ENCODE peak calls at places on chromosomes 2 and 18, in nine cellular contexts. One of them, this sample, is unnamed.

GRCh38 chr2:11582526-11583202 is 48.8 kb downstream of the GREB1 start:
- DNase-seq in GM23338: peak
- DNase-seq in cardiac muscle cell: peak
- DNase-seq in CD8-positive, alpha-beta T cell: peak
- DNase-seq in adrenal gland: peak
- DNase-seq in stomach: peak
- DNase-seq in GM12878: no peak
- DNase-seq in CD8-positive, alpha-beta memory T cell: peak
- DNase-seq in colonic mucosa: peak
- DNase-seq in this sample: peak

GRCh38 chr2:229832499-229832898 is 89.3 kb downstream of the TRIP12 start:
- DNase-seq in adrenal gland: no peak
- DNase-seq in GM23338: no peak
- DNase-seq in colonic mucosa: no peak
- DNase-seq in CD8-positive, alpha-beta T cell: no peak
- DNase-seq in cardiac muscle cell: no peak
- DNase-seq in CD8-positive, alpha-beta memory T cell: no peak
- DNase-seq in stomach: no peak
- DNase-seq in GM12878: peak
- DNase-seq in this sample: no peak

GRCh38 chr2:45342-46130 is 769 bp downstream of the FAM110C start:
- DNase-seq in adrenal gland: no peak
- DNase-seq in GM23338: peak
- DNase-seq in cardiac muscle cell: no peak
- DNase-seq in GM12878: no peak
- DNase-seq in colonic mucosa: peak
- DNase-seq in stomach: no peak
- DNase-seq in CD8-positive, alpha-beta T cell: no peak
- DNase-seq in CD8-positive, alpha-beta memory T cell: no peak
- DNase-seq in this sample: no peak

GRCh38 chr2:158006961-158007664 is 94.6 kb upstream of the UPP2 start:
- DNase-seq in CD8-positive, alpha-beta T cell: no peak
- DNase-seq in stomach: no peak
- DNase-seq in colonic mucosa: no peak
- DNase-seq in GM23338: peak
- DNase-seq in GM12878: no peak
- DNase-seq in adrenal gland: no peak
- DNase-seq in CD8-positive, alpha-beta memory T cell: no peak
- DNase-seq in cardiac muscle cell: no peak
- DNase-seq in this sample: no peak

GRCh38 chr2:1864301-1864980 is 120.1 kb upstream of the PXDN start:
- DNase-seq in cardiac muscle cell: no peak
- DNase-seq in adrenal gland: no peak
- DNase-seq in stomach: no peak
- DNase-seq in colonic mucosa: no peak
- DNase-seq in GM23338: no peak
- DNase-seq in CD8-positive, alpha-beta T cell: no peak
- DNase-seq in CD8-positive, alpha-beta memory T cell: no peak
- DNase-seq in GM12878: no peak
- DNase-seq in this sample: no peak

GRCh38 chr2:115976916-115977315 is 1534.5 kb downstream of the DPP10 start:
- DNase-seq in cardiac muscle cell: no peak
- DNase-seq in adrenal gland: no peak
- DNase-seq in CD8-positive, alpha-beta T cell: no peak
- DNase-seq in stomach: no peak
- DNase-seq in GM23338: no peak
- DNase-seq in colonic mucosa: no peak
- DNase-seq in GM12878: no peak
- DNase-seq in CD8-positive, alpha-beta memory T cell: no peak
- DNase-seq in this sample: no peak

GRCh38 chr2:47346-48218 is 1.3 kb upstream of the FAM110C start:
- DNase-seq in stomach: no peak
- DNase-seq in CD8-positive, alpha-beta memory T cell: no peak
- DNase-seq in cardiac muscle cell: no peak
- DNase-seq in adrenal gland: no peak
- DNase-seq in CD8-positive, alpha-beta T cell: no peak
- DNase-seq in GM12878: no peak
- DNase-seq in GM23338: peak
- DNase-seq in colonic mucosa: no peak
- DNase-seq in this sample: no peak

GRCh38 chr2:9174771-9175441 is 31.7 kb upstream of the ASAP2 start:
- DNase-seq in CD8-positive, alpha-beta T cell: no peak
- DNase-seq in GM12878: no peak
- DNase-seq in GM23338: peak
- DNase-seq in cardiac muscle cell: peak
- DNase-seq in colonic mucosa: no peak
- DNase-seq in stomach: no peak
- DNase-seq in CD8-positive, alpha-beta memory T cell: no peak
- DNase-seq in adrenal gland: no peak
- DNase-seq in this sample: no peak

GRCh38 chr2:176104338-176105077 is 2.6 kb upstream of the HOXD11 start:
- DNase-seq in colonic mucosa: no peak
- DNase-seq in stomach: no peak
- DNase-seq in GM12878: no peak
- DNase-seq in GM23338: peak
- DNase-seq in CD8-positive, alpha-beta memory T cell: no peak
- DNase-seq in adrenal gland: peak
- DNase-seq in CD8-positive, alpha-beta T cell: no peak
- DNase-seq in cardiac muscle cell: no peak
- DNase-seq in this sample: no peak

GRCh38 chr2:222613715-222614331 is 42.1 kb downstream of the FARSB start:
- DNase-seq in adrenal gland: no peak
- DNase-seq in CD8-positive, alpha-beta T cell: no peak
- DNase-seq in GM12878: no peak
- DNase-seq in stomach: no peak
- DNase-seq in CD8-positive, alpha-beta memory T cell: no peak
- DNase-seq in cardiac muscle cell: peak
- DNase-seq in GM23338: peak
- DNase-seq in colonic mucosa: no peak
- DNase-seq in this sample: no peak

GRCh38 chr2:47223980-47224379 is 68.9 kb upstream of the STPG4 start:
- DNase-seq in GM12878: no peak
- DNase-seq in colonic mucosa: no peak
- DNase-seq in adrenal gland: no peak
- DNase-seq in GM23338: no peak
- DNase-seq in cardiac muscle cell: peak
- DNase-seq in stomach: no peak
- DNase-seq in CD8-positive, alpha-beta memory T cell: no peak
- DNase-seq in CD8-positive, alpha-beta T cell: no peak
- DNase-seq in this sample: no peak

GRCh38 chr18:11991021-11991770 is 9.9 kb downstream of the IMPA2 start:
- DNase-seq in stomach: no peak
- DNase-seq in cardiac muscle cell: no peak
- DNase-seq in adrenal gland: no peak
- DNase-seq in CD8-positive, alpha-beta memory T cell: no peak
- DNase-seq in colonic mucosa: no peak
- DNase-seq in GM12878: no peak
- DNase-seq in CD8-positive, alpha-beta T cell: no peak
- DNase-seq in GM23338: no peak
- DNase-seq in this sample: no peak

GRCh38 chr18:58605027-58606020 is 23.6 kb downstream of the ALPK2 start:
- DNase-seq in cardiac muscle cell: peak
- DNase-seq in adrenal gland: no peak
- DNase-seq in stomach: no peak
- DNase-seq in CD8-positive, alpha-beta T cell: no peak
- DNase-seq in CD8-positive, alpha-beta memory T cell: no peak
- DNase-seq in colonic mucosa: no peak
- DNase-seq in GM12878: peak
- DNase-seq in GM23338: no peak
- DNase-seq in this sample: no peak

GRCh38 chr2:231199219-231199618 is 788 bp downstream of the ARMC9 start:
- DNase-seq in adrenal gland: no peak
- DNase-seq in colonic mucosa: peak
- DNase-seq in GM12878: no peak
- DNase-seq in CD8-positive, alpha-beta T cell: no peak
- DNase-seq in CD8-positive, alpha-beta memory T cell: no peak
- DNase-seq in GM23338: no peak
- DNase-seq in stomach: no peak
- DNase-seq in cardiac muscle cell: peak
- DNase-seq in this sample: peak

DNA sequence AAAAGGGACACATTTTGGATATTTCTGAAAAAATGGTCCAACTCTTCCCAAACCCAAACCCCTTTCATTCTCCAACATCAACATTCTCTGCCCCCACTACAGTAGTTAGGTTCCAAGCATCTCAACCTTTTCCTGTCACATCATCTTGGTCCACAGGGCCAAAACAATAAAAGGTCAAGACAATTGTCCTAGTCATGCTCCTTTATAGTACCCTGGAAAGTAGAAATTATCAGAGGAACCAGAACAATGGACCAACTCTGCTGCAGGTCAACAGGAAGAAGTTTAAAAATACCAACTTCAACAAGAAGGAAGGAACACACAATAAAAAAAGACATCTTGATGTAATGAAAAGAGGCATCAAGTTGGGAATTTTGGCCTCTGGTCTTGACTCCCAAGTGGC is 36.1 kb downstream of the CLASP1 start:
- DNase-seq in GM12878: no peak
- DNase-seq in GM23338: no peak
- DNase-seq in adrenal gland: no peak
- DNase-seq in CD8-positive, alpha-beta T cell: no peak
- DNase-seq in cardiac muscle cell: no peak
- DNase-seq in CD8-positive, alpha-beta memory T cell: no peak
- DNase-seq in stomach: no peak
- DNase-seq in colonic mucosa: no peak
- DNase-seq in this sample: no peak
- H3K27ac ChIP-seq in GM12878: no peak
- H3K27ac ChIP-seq in GM23338: no peak
- H3K27ac ChIP-seq in adrenal gland: no peak
- H3K27ac ChIP-seq in CD8-positive, alpha-beta T cell: no peak
- H3K27ac ChIP-seq in cardiac muscle cell: no peak
- H3K27ac ChIP-seq in CD8-positive, alpha-beta memory T cell: no peak
- H3K27ac ChIP-seq in stomach: no peak
- H3K27ac ChIP-seq in colonic mucosa: no peak
- H3K27ac ChIP-seq in this sample: no peak

GRCh38 chr2:28990445-28990844 is 9.3 kb downstream of the TOGARAM2 start:
- DNase-seq in adrenal gland: no peak
- DNase-seq in stomach: no peak
- DNase-seq in CD8-positive, alpha-beta T cell: no peak
- DNase-seq in CD8-positive, alpha-beta memory T cell: no peak
- DNase-seq in GM23338: no peak
- DNase-seq in colonic mucosa: no peak
- DNase-seq in GM12878: no peak
- DNase-seq in cardiac muscle cell: no peak
- DNase-seq in this sample: no peak
- H3K27ac ChIP-seq in adrenal gland: no peak
- H3K27ac ChIP-seq in stomach: peak
- H3K27ac ChIP-seq in CD8-positive, alpha-beta T cell: no peak
- H3K27ac ChIP-seq in CD8-positive, alpha-beta memory T cell: no peak
- H3K27ac ChIP-seq in GM23338: no peak
- H3K27ac ChIP-seq in colonic mucosa: peak
- H3K27ac ChIP-seq in GM12878: no peak
- H3K27ac ChIP-seq in cardiac muscle cell: no peak
- H3K27ac ChIP-seq in this sample: no peak

GRCh38 chr18:3873698-3874495 is 423.9 kb downstream of the TGIF1 start:
- DNase-seq in CD8-positive, alpha-beta memory T cell: no peak
- DNase-seq in adrenal gland: no peak
- DNase-seq in GM12878: no peak
- DNase-seq in colonic mucosa: no peak
- DNase-seq in GM23338: peak
- DNase-seq in CD8-positive, alpha-beta T cell: no peak
- DNase-seq in cardiac muscle cell: no peak
- DNase-seq in stomach: no peak
- DNase-seq in this sample: no peak
- H3K27ac ChIP-seq in CD8-positive, alpha-beta memory T cell: no peak
- H3K27ac ChIP-seq in adrenal gland: peak
- H3K27ac ChIP-seq in GM12878: no peak
- H3K27ac ChIP-seq in colonic mucosa: no peak
- H3K27ac ChIP-seq in GM23338: no peak
- H3K27ac ChIP-seq in CD8-positive, alpha-beta T cell: no peak
- H3K27ac ChIP-seq in cardiac muscle cell: no peak
- H3K27ac ChIP-seq in stomach: no peak
- H3K27ac ChIP-seq in this sample: no peak

GRCh38 chr2:37349376-37349775 is 4.9 kb downstream of the QPCT start:
- DNase-seq in stomach: no peak
- DNase-seq in adrenal gland: no peak
- DNase-seq in CD8-positive, alpha-beta memory T cell: no peak
- DNase-seq in GM12878: no peak
- DNase-seq in cardiac muscle cell: no peak
- DNase-seq in GM23338: peak
- DNase-seq in colonic mucosa: no peak
- DNase-seq in CD8-positive, alpha-beta T cell: no peak
- DNase-seq in this sample: no peak
- H3K27ac ChIP-seq in stomach: no peak
- H3K27ac ChIP-seq in adrenal gland: peak
- H3K27ac ChIP-seq in CD8-positive, alpha-beta memory T cell: no peak
- H3K27ac ChIP-seq in GM12878: no peak
- H3K27ac ChIP-seq in cardiac muscle cell: no peak
- H3K27ac ChIP-seq in GM23338: peak
- H3K27ac ChIP-seq in colonic mucosa: no peak
- H3K27ac ChIP-seq in CD8-positive, alpha-beta T cell: no peak
- H3K27ac ChIP-seq in this sample: no peak

GRCh38 chr2:197306691-197307030 is 3.9 kb downstream of the ANKRD44 start:
- DNase-seq in stomach: peak
- DNase-seq in GM23338: no peak
- DNase-seq in adrenal gland: peak
- DNase-seq in cardiac muscle cell: no peak
- DNase-seq in colonic mucosa: no peak
- DNase-seq in CD8-positive, alpha-beta T cell: no peak
- DNase-seq in CD8-positive, alpha-beta memory T cell: peak
- DNase-seq in GM12878: no peak
- DNase-seq in this sample: peak
- H3K27ac ChIP-seq in stomach: peak
- H3K27ac ChIP-seq in GM23338: no peak
- H3K27ac ChIP-seq in adrenal gland: peak
- H3K27ac ChIP-seq in cardiac muscle cell: no peak
- H3K27ac ChIP-seq in colonic mucosa: peak
- H3K27ac ChIP-seq in CD8-positive, alpha-beta T cell: peak
- H3K27ac ChIP-seq in CD8-positive, alpha-beta memory T cell: no peak
- H3K27ac ChIP-seq in GM12878: peak
- H3K27ac ChIP-seq in this sample: no peak

GRCh38 chr2:190407246-190407661 is 901 bp upstream of the MFSD6 start:
- DNase-seq in adrenal gland: no peak
- DNase-seq in CD8-positive, alpha-beta T cell: no peak
- DNase-seq in cardiac muscle cell: no peak
- DNase-seq in colonic mucosa: no peak
- DNase-seq in CD8-positive, alpha-beta memory T cell: peak
- DNase-seq in GM23338: peak
- DNase-seq in stomach: no peak
- DNase-seq in GM12878: no peak
- DNase-seq in this sample: no peak
- H3K27ac ChIP-seq in adrenal gland: peak
- H3K27ac ChIP-seq in CD8-positive, alpha-beta T cell: peak
- H3K27ac ChIP-seq in cardiac muscle cell: no peak
- H3K27ac ChIP-seq in colonic mucosa: peak
- H3K27ac ChIP-seq in CD8-positive, alpha-beta memory T cell: peak
- H3K27ac ChIP-seq in GM23338: no peak
- H3K27ac ChIP-seq in stomach: peak
- H3K27ac ChIP-seq in GM12878: peak
- H3K27ac ChIP-seq in this sample: peak

GRCh38 chr2:242098445-242099128 is 229.1 kb downstream of the RTP5 start:
- DNase-seq in CD8-positive, alpha-beta memory T cell: no peak
- DNase-seq in GM12878: peak
- DNase-seq in GM23338: no peak
- DNase-seq in colonic mucosa: no peak
- DNase-seq in CD8-positive, alpha-beta T cell: no peak
- DNase-seq in adrenal gland: peak
- DNase-seq in stomach: no peak
- DNase-seq in cardiac muscle cell: no peak
- DNase-seq in this sample: no peak

GRCh38 chr2:242098034-242098433 is 228.5 kb downstream of the RTP5 start:
- DNase-seq in stomach: no peak
- DNase-seq in GM12878: no peak
- DNase-seq in adrenal gland: no peak
- DNase-seq in cardiac muscle cell: no peak
- DNase-seq in colonic mucosa: no peak
- DNase-seq in CD8-positive, alpha-beta memory T cell: no peak
- DNase-seq in CD8-positive, alpha-beta T cell: no peak
- DNase-seq in GM23338: no peak
- DNase-seq in this sample: no peak
- H3K27ac ChIP-seq in stomach: no peak
- H3K27ac ChIP-seq in GM12878: peak
- H3K27ac ChIP-seq in adrenal gland: no peak
- H3K27ac ChIP-seq in cardiac muscle cell: no peak
- H3K27ac ChIP-seq in colonic mucosa: no peak
- H3K27ac ChIP-seq in CD8-positive, alpha-beta memory T cell: peak
- H3K27ac ChIP-seq in CD8-positive, alpha-beta T cell: no peak
- H3K27ac ChIP-seq in GM23338: no peak
- H3K27ac ChIP-seq in this sample: no peak

This sample was measured in prostate gland.